ENCODE peak calls at places on chromosomes 3 and 15, in four cellular contexts. J is A549, U is stomach, V is uterus. L is an unnamed sample.

GRCh38 chr3:65466300-65466988 is 572.3 kb downstream of the MAGI1 start:
- DNase-seq in V (no peak), J (no peak), U (no peak), L (no peak)

GRCh38 chr3:148697311-148698189 is at the start of gene AGTR1:
- DNase-seq in U (peak; percentile 28), J (peak; percentile 28), V (peak; percentile 34), L (peak; percentile 92)

GRCh38 chr15:69719527-69719926 is 266.9 kb downstream of the RPLP1 start:
- DNase-seq in U (peak; percentile 32), J (no peak), V (no peak), L (peak; percentile 21)

GRCh38 chr15:82909080-82909815 is 43.3 kb downstream of the HOMER2 start:
- DNase-seq in V (no peak), J (no peak), U (no peak), L (no peak)

GRCh38 chr3:49410844-49411549 is 779 bp downstream of the RHOA start:
- DNase-seq in V (no peak), J (no peak), U (no peak), L (no peak)

GRCh38 chr15:56124391-56124790 is 119.3 kb downstream of the RFX7 start:
- DNase-seq in V (no peak), U (no peak), J (no peak), L (no peak)

GRCh38 chr3:151093148-151093547 is 7.7 kb downstream of the MED12L start:
- DNase-seq in J (no peak), V (no peak), U (no peak), L (no peak)

GRCh38 chr3:63961891-63962290 is 49.7 kb upstream of the SCAANT1 start:
- DNase-seq in J (peak; percentile 40), V (no peak), U (no peak), L (no peak)

GRCh38 chr3:10641760-10642159 is 136.4 kb upstream of the ATP2B2 start:
- DNase-seq in V (no peak), U (no peak), J (no peak), L (no peak)

GRCh38 chr15:33009026-33009425 is 185.5 kb downstream of the FMN1 start:
- DNase-seq in U (no peak), V (no peak), J (no peak), L (no peak)

GRCh38 chr15:42070276-42070965 is 23.9 kb downstream of the PLA2G4D start:
- DNase-seq in J (no peak), V (no peak), U (peak; percentile 23), L (no peak)

GRCh38 chr3:100254168-100254777 is 6.5 kb upstream of the TBC1D23 start:
- DNase-seq in U (peak; percentile 47), J (peak; percentile 42), V (peak; percentile 64), L (peak; percentile 75)

GRCh38 chr3:172125963-172126403 is 86.6 kb downstream of the FNDC3B start:
- DNase-seq in J (no peak), V (peak; percentile 69), U (peak; percentile 73), L (no peak)

GRCh38 chr15:67531379-67532059 is 10.6 kb downstream of the C15orf61 start:
- DNase-seq in U (no peak), J (no peak), V (no peak), L (no peak)

GRCh38 chr15:53758412-53758811 is 1.1 kb downstream of the WDR72 start:
- DNase-seq in J (no peak), V (no peak), U (no peak), L (no peak)

GRCh38 chr15:98442379-98442833 is 205.9 kb upstream of the IGF1R start:
- DNase-seq in U (peak; percentile 60), V (peak; percentile 55), J (peak; percentile 80), L (peak; percentile 42)

GRCh38 chr15:70794596-70795310 is 31.4 kb upstream of the UACA start:
- DNase-seq in V (no peak), J (no peak), U (no peak), L (no peak)

GRCh38 chr15:25054329-25054728 is 99.5 kb downstream of the SNRPN start:
- DNase-seq in U (peak; percentile 19), V (no peak), J (no peak), L (no peak)

GRCh38 chr3:48287034-48287433 is 46.1 kb downstream of the ZNF589 start:
- DNase-seq in U (no peak), J (no peak), V (no peak), L (no peak)

GRCh38 chr3:160540546-160540945 is 24.8 kb downstream of the KPNA4 start:
- DNase-seq in J (no peak), U (no peak), V (no peak), L (no peak)

GRCh38 chr3:50549226-50549625 is 18.3 kb downstream of the C3orf18 start:
- DNase-seq in V (no peak), J (no peak), U (no peak), L (no peak)

GRCh38 chr3:87173071-87173470 is 54.0 kb upstream of the CHMP2B start:
- DNase-seq in J (no peak), V (no peak), U (no peak), L (no peak)

GRCh38 chr3:194536883-194537637 is 50.3 kb upstream of the ATP13A3 start:
- DNase-seq in U (peak; percentile 80), V (peak; percentile 25), J (no peak), L (peak; percentile 73)

GRCh38 chr15:59283717-59284336 is 77.2 kb downstream of the LDHAL6B start:
- DNase-seq in V (no peak), U (peak; percentile 57), J (peak; percentile 99), L (no peak)

GRCh38 chr15:64038878-64039277 is 7.4 kb downstream of the DAPK2 start:
- DNase-seq in U (no peak), J (no peak), V (no peak), L (no peak)

GRCh38 chr15:90375071-90375470 is 13.0 kb upstream of the IQGAP1 start:
- DNase-seq in V (no peak), U (no peak), J (no peak), L (no peak)
- TF ChIP-seq POLR2A in V (no peak), U (no peak), J (no peak), L (no peak)

DNA sequence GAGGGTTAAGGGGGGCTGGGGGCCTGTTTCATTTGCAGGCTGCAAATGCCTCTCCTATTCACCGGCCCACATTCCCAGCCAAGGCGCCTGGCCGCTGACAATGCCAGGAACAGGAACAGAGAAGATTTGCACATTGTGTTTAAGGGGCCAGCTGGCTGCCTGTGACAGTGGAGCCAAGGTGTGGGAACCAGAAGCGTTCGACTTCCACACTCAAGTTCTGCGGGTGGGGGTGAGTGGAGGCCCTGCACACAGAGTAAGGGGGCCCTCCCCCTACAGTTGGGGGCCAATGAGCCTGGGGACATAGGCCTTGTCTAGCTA is 9.5 kb downstream of the IGDCC3 start:
- DNase-seq in J (no peak), U (no peak), V (no peak), L (no peak)
- H3K4me3 ChIP-seq in J (no peak overlapping the region), U (no peak overlapping the region), V (no peak overlapping the region), L (no peak overlapping the region)

DNA sequence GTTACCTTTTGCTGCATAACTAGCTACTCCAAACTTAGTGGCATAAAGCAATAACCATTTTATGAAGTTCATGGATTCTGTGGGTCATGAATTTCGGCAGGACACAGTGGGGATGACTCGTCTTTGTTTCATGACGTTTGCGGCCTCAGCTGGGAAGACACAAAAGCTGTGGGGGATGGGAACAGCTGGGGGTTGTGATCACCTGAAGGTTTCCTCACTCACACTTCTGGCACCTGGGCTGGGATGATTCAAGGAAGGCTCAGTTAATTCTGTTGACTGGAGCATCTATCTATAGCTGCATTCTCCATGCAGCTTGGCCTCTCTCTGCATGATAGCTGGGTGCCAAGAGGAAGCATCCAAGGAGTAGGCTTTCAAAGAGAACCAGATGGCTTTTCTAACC is 332.8 kb downstream of the ULK4 start:
- DNase-seq in V (no peak), J (no peak), U (no peak), L (no peak)
- H3K4me1 ChIP-seq in V (no peaks in the 10 kb centered on the region), J (no peaks in the 10 kb centered on the region), U (peaks cover 24% of the 10 kb centered on the region), L (peaks cover 7% of the 10 kb centered on the region)

GRCh38 chr15:88656760-88657221 is 18.0 kb downstream of the ISG20 start:
- DNase-seq in V (no peak), U (peak; percentile 41), J (no peak), L (no peak)
- TF ChIP-seq POLR2A in V (no peak), U (no peak), J (no peak), L (no peak)

GRCh38 chr15:45637552-45638033 is 2.8 kb downstream of the SQOR start:
- DNase-seq in V (peak; percentile 57), J (peak; percentile 32), U (peak; percentile 76), L (peak; percentile 81)
- H3K4me3 ChIP-seq in V (no peak overlapping the region), J (peak overlapping the region; percentile 18), U (peak overlapping the region; percentile 15), L (peak overlapping the region; percentile 33)

L was measured in adrenal gland.